ENCODE peak calls at places on chromosomes 13 and 19, in six cellular contexts. One of them, this sample, is unnamed.
A peak's percentile ranks its signal among the peaks of the same experiment; 100 is the strongest.

GRCh38 chr19:7515471-7516226 is at the start of gene ZNF358:
- DNase-seq in CD8-positive, alpha-beta T cell: peak; percentile 23
- DNase-seq in pancreas: peak; percentile 55
- DNase-seq in AG09319: peak; percentile 45
- DNase-seq in omental fat pad: no peak
- DNase-seq in AG04450: no peak
- DNase-seq in this sample: no peak

GRCh38 chr13:21616205-21616604 is 12.2 kb upstream of the MICU2 start:
- DNase-seq in CD8-positive, alpha-beta T cell: no peak
- DNase-seq in pancreas: no peak
- DNase-seq in AG09319: no peak
- DNase-seq in omental fat pad: no peak
- DNase-seq in AG04450: no peak
- DNase-seq in this sample: no peak

GRCh38 chr13:110680852-110681251 is 25.1 kb downstream of the CARS2 start:
- DNase-seq in CD8-positive, alpha-beta T cell: no peak
- DNase-seq in pancreas: no peak
- DNase-seq in AG09319: no peak
- DNase-seq in omental fat pad: no peak
- DNase-seq in AG04450: no peak
- DNase-seq in this sample: no peak

GRCh38 chr19:27705896-27706295 is 1507.1 kb downstream of the UQCRFS1 start:
- DNase-seq in CD8-positive, alpha-beta T cell: no peak
- DNase-seq in pancreas: no peak
- DNase-seq in AG09319: no peak
- DNase-seq in omental fat pad: no peak
- DNase-seq in AG04450: no peak
- DNase-seq in this sample: no peak

GRCh38 chr19:55247621-55248099 is 11.2 kb downstream of the PPP6R1 start:
- DNase-seq in CD8-positive, alpha-beta T cell: no peak
- DNase-seq in pancreas: no peak
- DNase-seq in AG09319: peak; percentile 4
- DNase-seq in omental fat pad: no peak
- DNase-seq in AG04450: no peak
- DNase-seq in this sample: no peak

GRCh38 chr13:44974056-44974798 is 15.0 kb downstream of the NUFIP1 start:
- DNase-seq in CD8-positive, alpha-beta T cell: no peak
- DNase-seq in pancreas: no peak
- DNase-seq in AG09319: no peak
- DNase-seq in omental fat pad: no peak
- DNase-seq in AG04450: no peak
- DNase-seq in this sample: no peak

GRCh38 chr19:50607874-50608785 is 31.6 kb downstream of the SYT3 start:
- DNase-seq in CD8-positive, alpha-beta T cell: peak; percentile 44
- DNase-seq in pancreas: peak; percentile 62
- DNase-seq in AG09319: peak; percentile 2
- DNase-seq in omental fat pad: peak; percentile 55
- DNase-seq in AG04450: peak; percentile 8
- DNase-seq in this sample: peak; percentile 15

GRCh38 chr19:15332311-15332996 is at the start of gene BRD4:
- DNase-seq in CD8-positive, alpha-beta T cell: peak; percentile 67
- DNase-seq in pancreas: peak; percentile 74
- DNase-seq in AG09319: no peak
- DNase-seq in omental fat pad: no peak
- DNase-seq in AG04450: no peak
- DNase-seq in this sample: no peak

GRCh38 chr19:15393963-15394362 is 14.4 kb upstream of the AKAP8 start:
- DNase-seq in CD8-positive, alpha-beta T cell: no peak
- DNase-seq in pancreas: no peak
- DNase-seq in AG09319: no peak
- DNase-seq in omental fat pad: no peak
- DNase-seq in AG04450: no peak
- DNase-seq in this sample: no peak

GRCh38 chr13:75347925-75348324 is 134.0 kb downstream of the TBC1D4 start:
- DNase-seq in CD8-positive, alpha-beta T cell: no peak
- DNase-seq in pancreas: no peak
- DNase-seq in AG09319: no peak
- DNase-seq in omental fat pad: no peak
- DNase-seq in AG04450: no peak
- DNase-seq in this sample: no peak

GRCh38 chr19:19539738-19540703 is 2.0 kb downstream of the CILP2 start:
- DNase-seq in CD8-positive, alpha-beta T cell: peak; percentile 41
- DNase-seq in pancreas: peak; percentile 69
- DNase-seq in AG09319: no peak
- DNase-seq in omental fat pad: peak; percentile 36
- DNase-seq in AG04450: no peak
- DNase-seq in this sample: no peak

GRCh38 chr13:95349267-95349666 is 48.0 kb upstream of the ABCC4 start:
- DNase-seq in CD8-positive, alpha-beta T cell: no peak
- DNase-seq in pancreas: no peak
- DNase-seq in AG09319: no peak
- DNase-seq in omental fat pad: no peak
- DNase-seq in AG04450: no peak
- DNase-seq in this sample: no peak

GRCh38 chr13:32208860-32209259 is 106.3 kb downstream of the ZAR1L start:
- DNase-seq in CD8-positive, alpha-beta T cell: no peak
- DNase-seq in pancreas: no peak
- DNase-seq in AG09319: no peak
- DNase-seq in omental fat pad: no peak
- DNase-seq in AG04450: no peak
- DNase-seq in this sample: no peak

GRCh38 chr19:18660051-18660910 is 23.2 kb upstream of the CRTC1 start:
- DNase-seq in CD8-positive, alpha-beta T cell: no peak
- DNase-seq in pancreas: no peak
- DNase-seq in AG09319: no peak
- DNase-seq in omental fat pad: peak; percentile 46
- DNase-seq in AG04450: no peak
- DNase-seq in this sample: no peak

GRCh38 chr19:33441277-33441699 is 67.8 kb downstream of the CEBPG start:
- DNase-seq in CD8-positive, alpha-beta T cell: no peak
- DNase-seq in pancreas: no peak
- DNase-seq in AG09319: no peak
- DNase-seq in omental fat pad: no peak
- DNase-seq in AG04450: no peak
- DNase-seq in this sample: no peak

GRCh38 chr13:59038824-59039223 is 1124.9 kb downstream of the DIAPH3 start:
- DNase-seq in CD8-positive, alpha-beta T cell: no peak
- DNase-seq in pancreas: no peak
- DNase-seq in AG09319: no peak
- DNase-seq in omental fat pad: no peak
- DNase-seq in AG04450: no peak
- DNase-seq in this sample: no peak

GRCh38 chr19:46466536-46467199 is 4.7 kb downstream of the PNMA8A start:
- DNase-seq in CD8-positive, alpha-beta T cell: no peak
- DNase-seq in pancreas: no peak
- DNase-seq in AG09319: no peak
- DNase-seq in omental fat pad: no peak
- DNase-seq in AG04450: peak; percentile 80
- DNase-seq in this sample: no peak

GRCh38 chr19:4554717-4555116 is 4.8 kb downstream of the SEMA6B start:
- DNase-seq in CD8-positive, alpha-beta T cell: no peak
- DNase-seq in pancreas: no peak
- DNase-seq in AG09319: no peak
- DNase-seq in omental fat pad: no peak
- DNase-seq in AG04450: no peak
- DNase-seq in this sample: no peak

GRCh38 chr13:111265006-111265700 is 55.3 kb upstream of the TEX29 start:
- DNase-seq in CD8-positive, alpha-beta T cell: no peak
- DNase-seq in pancreas: no peak
- DNase-seq in AG09319: no peak
- DNase-seq in omental fat pad: no peak
- DNase-seq in AG04450: no peak
- DNase-seq in this sample: no peak

GRCh38 chr19:33394723-33395560 is 21.4 kb downstream of the CEBPG start:
- DNase-seq in CD8-positive, alpha-beta T cell: no peak
- DNase-seq in pancreas: no peak
- DNase-seq in AG09319: no peak
- DNase-seq in omental fat pad: no peak
- DNase-seq in AG04450: no peak
- DNase-seq in this sample: no peak

GRCh38 chr19:46776927-46777911 is 11.2 kb downstream of the SLC1A5 start:
- DNase-seq in CD8-positive, alpha-beta T cell: no peak
- DNase-seq in pancreas: no peak
- DNase-seq in AG09319: no peak
- DNase-seq in omental fat pad: no peak
- DNase-seq in AG04450: no peak
- DNase-seq in this sample: no peak

GRCh38 chr13:25207291-25207690 is 35.2 kb upstream of the AMER2 start:
- DNase-seq in CD8-positive, alpha-beta T cell: no peak
- DNase-seq in pancreas: no peak
- DNase-seq in AG09319: no peak
- DNase-seq in omental fat pad: no peak
- DNase-seq in AG04450: no peak
- DNase-seq in this sample: no peak

GRCh38 chr13:27401210-27401609 is 23.2 kb upstream of the GTF3A start:
- DNase-seq in CD8-positive, alpha-beta T cell: no peak
- DNase-seq in pancreas: no peak
- DNase-seq in AG09319: no peak
- DNase-seq in omental fat pad: no peak
- DNase-seq in AG04450: no peak
- DNase-seq in this sample: no peak

GRCh38 chr13:78736142-78736541 is 77.2 kb upstream of the OBI1 start:
- DNase-seq in CD8-positive, alpha-beta T cell: no peak
- DNase-seq in pancreas: no peak
- DNase-seq in AG09319: no peak
- DNase-seq in omental fat pad: no peak
- DNase-seq in AG04450: no peak
- DNase-seq in this sample: no peak

GRCh38 chr19:29666634-29667389 is 1.6 kb downstream of the PLEKHF1 start:
- DNase-seq in CD8-positive, alpha-beta T cell: no peak
- DNase-seq in pancreas: peak; percentile 51
- DNase-seq in AG09319: no peak
- DNase-seq in omental fat pad: peak; percentile 49
- DNase-seq in AG04450: no peak
- DNase-seq in this sample: no peak

DNA sequence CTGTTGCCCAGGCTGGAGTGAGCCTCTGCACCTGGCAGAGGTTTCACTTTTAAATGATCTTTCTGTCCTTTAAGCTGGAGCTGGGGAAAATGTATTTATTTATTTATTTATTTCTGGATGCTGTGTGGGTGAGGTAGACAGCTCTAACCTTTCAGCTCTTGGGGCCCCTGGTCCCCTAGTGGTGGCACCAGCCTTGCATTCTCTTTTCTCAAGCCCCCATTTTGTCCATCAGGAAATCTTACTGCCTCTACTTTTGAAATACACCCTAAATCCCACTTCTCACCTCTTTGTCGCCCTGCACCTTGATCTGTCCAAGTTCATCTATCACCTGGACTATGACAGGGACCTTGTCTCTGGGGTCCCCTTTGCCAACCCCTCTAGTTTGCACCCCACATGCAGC is 2.1 kb upstream of the B9D2 start:
- DNase-seq in CD8-positive, alpha-beta T cell: no peak
- DNase-seq in pancreas: no peak
- DNase-seq in AG09319: no peak
- DNase-seq in omental fat pad: no peak
- DNase-seq in AG04450: no peak
- DNase-seq in this sample: no peak
- TF ChIP-seq CTCF in CD8-positive, alpha-beta T cell: no peak
- TF ChIP-seq CTCF in pancreas: no peak
- TF ChIP-seq CTCF in AG09319: no peak
- TF ChIP-seq CTCF in omental fat pad: no peak
- TF ChIP-seq CTCF in AG04450: peak; percentile 26
- TF ChIP-seq CTCF in this sample: no peak

DNA sequence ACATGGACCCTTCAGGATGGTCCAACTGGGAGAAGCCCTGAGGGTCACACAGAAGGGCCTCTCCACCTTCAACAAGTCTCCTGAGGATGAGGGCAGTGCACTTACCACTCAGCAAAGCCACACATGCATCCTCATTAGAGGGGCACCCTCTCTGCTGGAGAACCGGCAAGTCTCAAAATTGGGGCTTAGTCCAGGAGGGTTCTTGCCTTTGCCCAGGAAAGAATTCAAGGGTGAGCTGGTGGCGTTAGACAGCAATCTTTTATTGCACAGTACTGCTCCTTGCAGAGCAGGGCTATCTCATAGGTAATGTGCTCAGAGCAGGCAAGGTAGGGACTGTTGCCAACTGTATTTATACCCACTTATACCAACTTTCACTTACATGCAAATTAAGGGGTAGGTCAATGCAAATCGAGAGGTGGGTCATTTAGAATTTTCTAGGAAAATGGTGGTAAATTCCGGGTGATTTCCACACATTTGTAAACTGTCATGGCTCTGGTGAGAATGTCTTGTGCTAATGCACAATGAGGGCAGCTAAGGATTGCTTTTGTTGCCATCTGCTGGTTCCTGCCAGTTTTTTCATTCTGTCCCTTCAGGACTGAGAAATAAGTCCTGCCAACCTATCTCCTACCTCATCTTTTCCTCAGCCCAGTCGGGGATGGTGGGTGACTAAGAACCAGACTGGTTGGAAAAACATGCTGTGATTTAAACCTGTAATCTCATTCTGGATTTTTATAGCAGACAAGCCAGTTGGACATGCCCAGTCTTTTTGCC is 27.8 kb upstream of the IGSF23 start:
- DNase-seq in CD8-positive, alpha-beta T cell: no peak
- DNase-seq in pancreas: no peak
- DNase-seq in AG09319: no peak
- DNase-seq in omental fat pad: no peak
- DNase-seq in AG04450: no peak
- DNase-seq in this sample: no peak
- TF ChIP-seq CTCF in CD8-positive, alpha-beta T cell: no peak
- TF ChIP-seq CTCF in pancreas: no peak
- TF ChIP-seq CTCF in AG09319: no peak
- TF ChIP-seq CTCF in omental fat pad: no peak
- TF ChIP-seq CTCF in AG04450: peak; percentile 29
- TF ChIP-seq CTCF in this sample: peak; percentile 10

DNA sequence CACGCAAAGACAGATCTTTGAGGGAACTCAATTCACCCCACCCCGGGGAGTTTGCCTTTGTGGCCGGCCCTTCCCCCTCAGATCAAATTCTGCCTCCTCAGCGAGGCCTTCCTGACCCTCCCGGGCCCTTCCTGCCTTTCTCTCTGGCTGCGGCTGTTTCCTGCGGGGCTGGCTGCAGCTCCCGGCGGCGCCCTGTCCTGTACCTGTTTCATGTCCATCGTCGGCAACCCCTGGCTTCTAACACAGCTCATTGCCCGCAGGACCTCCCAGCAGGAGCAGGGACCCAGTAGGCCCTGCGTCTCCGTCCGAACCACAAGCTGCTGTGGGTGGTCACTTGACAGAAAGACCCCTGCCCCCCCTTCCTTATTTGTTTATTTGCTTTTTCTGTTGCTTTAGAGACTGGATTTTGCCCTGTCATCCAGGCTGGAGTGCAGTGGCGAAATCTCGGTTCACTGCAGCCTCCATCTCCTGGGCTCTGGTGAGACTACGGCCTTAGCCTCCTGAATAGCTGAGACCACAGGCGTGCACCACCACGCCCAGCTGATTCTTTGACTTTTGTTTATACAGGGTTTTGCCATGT is 7.7 kb upstream of the PTBP1 start:
- DNase-seq in CD8-positive, alpha-beta T cell: no peak
- DNase-seq in pancreas: no peak
- DNase-seq in AG09319: no peak
- DNase-seq in omental fat pad: no peak
- DNase-seq in AG04450: no peak
- DNase-seq in this sample: no peak
- TF ChIP-seq CTCF in CD8-positive, alpha-beta T cell: no peak
- TF ChIP-seq CTCF in pancreas: no peak
- TF ChIP-seq CTCF in AG09319: no peak
- TF ChIP-seq CTCF in omental fat pad: no peak
- TF ChIP-seq CTCF in AG04450: no peak
- TF ChIP-seq CTCF in this sample: no peak

GRCh38 chr19:57465680-57466381 is 8.9 kb upstream of the VN1R1 start:
- DNase-seq in CD8-positive, alpha-beta T cell: no peak
- DNase-seq in pancreas: no peak
- DNase-seq in AG09319: no peak
- DNase-seq in omental fat pad: no peak
- DNase-seq in AG04450: no peak
- DNase-seq in this sample: peak; percentile 41
- TF ChIP-seq CTCF in CD8-positive, alpha-beta T cell: no peak
- TF ChIP-seq CTCF in pancreas: no peak
- TF ChIP-seq CTCF in AG09319: peak; percentile 23
- TF ChIP-seq CTCF in omental fat pad: no peak
- TF ChIP-seq CTCF in AG04450: peak; percentile 25
- TF ChIP-seq CTCF in this sample: peak; percentile 59

This sample was measured in LNCaP clone FGC.